ENCODE peak calls at places on chromosomes 12 and 14, in four cellular contexts. P, S, Q and B are unnamed samples.

GRCh38 chr14:84483072-84483410 is 1046.9 kb upstream of the FLRT2 start:
- DNase-seq in S (no peak), P (no peak), Q (no peak), B (no peak)

GRCh38 chr12:120356567-120357030 is 12.4 kb downstream of the MSI1 start:
- DNase-seq in Q (peak), P (peak), S (peak), B (peak)

GRCh38 chr14:37397941-37398215 is 197.2 kb downstream of the FOXA1 start:
- DNase-seq in S (no peak), Q (no peak), P (no peak), B (no peak)

GRCh38 chr14:104550340-104550848 is 29.2 kb upstream of the C14orf180 start:
- DNase-seq in P (no peak), S (no peak), Q (no peak), B (no peak)

GRCh38 chr12:96361074-96361473 is 39.2 kb downstream of the CDK17 start:
- DNase-seq in P (no peak), S (no peak), Q (no peak), B (no peak)

GRCh38 chr14:86038401-86038985 is 508.5 kb downstream of the FLRT2 start:
- DNase-seq in P (peak), Q (no peak), S (peak), B (no peak)

GRCh38 chr12:14514154-14514842 is 53.4 kb downstream of the PLBD1 start:
- DNase-seq in Q (peak), S (peak), P (no peak), B (no peak)

GRCh38 chr12:104691661-104692334 is 235.1 kb downstream of the CHST11 start:
- DNase-seq in P (no peak), Q (no peak), S (no peak), B (no peak)

GRCh38 chr12:124625867-124626675 is 58.7 kb upstream of the NCOR2 start:
- DNase-seq in Q (peak), S (peak), P (no peak), B (no peak)

GRCh38 chr12:32179011-32179395 is 72.4 kb downstream of the BICD1 start:
- DNase-seq in S (no peak), P (no peak), Q (no peak), B (no peak)

GRCh38 chr12:90959538-90960139 is 4.7 kb upstream of the CCER1 start:
- DNase-seq in Q (no peak), S (peak), P (no peak), B (no peak)

GRCh38 chr14:35403085-35403396 is 1.5 kb downstream of the NFKBIA start:
- DNase-seq in P (no peak), Q (peak), S (no peak), B (no peak)

GRCh38 chr12:53645191-53645590 is 19.0 kb upstream of the ATF7 start:
- DNase-seq in S (no peak), P (no peak), Q (no peak), B (no peak)

GRCh38 chr12:114812858-114813761 is 129.1 kb upstream of the TBX3 start:
- DNase-seq in P (peak), S (peak), Q (no peak), B (no peak)

GRCh38 chr14:39138450-39138849 is 24.3 kb downstream of the GEMIN2 start:
- DNase-seq in P (peak), S (no peak), Q (no peak), B (no peak)

DNA sequence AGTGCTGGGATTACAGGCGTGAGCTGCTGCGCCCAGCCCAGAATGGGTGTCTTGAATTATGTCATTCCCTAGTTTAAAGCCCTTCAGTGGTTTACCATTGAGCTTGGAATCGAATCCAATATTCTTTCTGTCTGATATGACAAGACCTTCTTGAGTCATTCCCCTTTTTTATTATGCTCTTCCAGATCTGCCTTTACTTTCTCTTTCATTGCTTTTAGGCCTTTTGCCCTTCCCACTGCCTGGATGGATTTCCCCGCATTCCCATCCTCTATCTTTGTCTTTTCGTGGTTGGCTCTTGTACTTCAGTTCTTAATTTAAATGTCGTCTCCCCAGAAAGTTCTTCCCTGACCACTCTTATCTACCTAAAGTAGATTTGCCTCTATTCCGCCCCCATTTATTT is 1.6 kb downstream of the TRAFD1 start:
- DNase-seq in S (no peak), P (no peak), Q (no peak), B (no peak)
- H3K4me3 ChIP-seq in S (no peak), P (peak), Q (peak), B (no peak)

DNA sequence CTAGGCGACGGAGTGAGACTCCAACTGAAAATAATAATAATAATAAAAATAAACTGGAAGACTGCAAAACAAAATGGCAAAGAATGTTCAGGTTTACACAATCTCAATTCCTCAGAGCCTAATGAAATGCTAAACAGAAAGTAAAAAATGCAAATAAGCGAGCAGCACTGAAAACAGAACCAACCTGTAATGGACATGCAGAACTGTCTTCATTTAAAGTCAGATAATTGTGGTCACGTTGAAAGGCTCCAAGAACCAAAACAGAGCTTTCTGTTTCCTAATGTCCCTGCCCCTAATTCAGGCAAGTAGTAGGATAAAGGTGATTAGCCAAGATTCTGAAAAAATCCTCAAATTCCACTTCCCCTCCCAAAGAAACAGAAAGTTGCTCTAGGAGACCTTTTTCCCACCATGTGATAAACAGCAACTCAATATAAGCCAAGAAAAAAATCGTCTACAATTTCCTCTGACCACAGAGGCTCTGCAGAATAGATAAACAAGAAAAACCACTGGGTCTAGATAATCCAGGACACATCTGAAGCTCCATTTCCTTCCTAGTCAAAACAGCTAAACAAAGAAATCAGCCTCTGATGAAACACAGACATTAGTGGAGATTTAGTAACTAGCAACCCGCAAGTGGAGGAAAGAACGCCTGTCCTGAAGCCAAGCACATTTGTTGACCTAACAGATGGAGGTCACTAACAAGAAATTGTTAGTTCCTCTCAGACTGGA is 3.0 kb downstream of the MIS18BP1 start:
- DNase-seq in Q (no peak), P (peak), S (peak), B (peak)
- H3K4me3 ChIP-seq in Q (peak), P (peak), S (no peak), B (no peak)

DNA sequence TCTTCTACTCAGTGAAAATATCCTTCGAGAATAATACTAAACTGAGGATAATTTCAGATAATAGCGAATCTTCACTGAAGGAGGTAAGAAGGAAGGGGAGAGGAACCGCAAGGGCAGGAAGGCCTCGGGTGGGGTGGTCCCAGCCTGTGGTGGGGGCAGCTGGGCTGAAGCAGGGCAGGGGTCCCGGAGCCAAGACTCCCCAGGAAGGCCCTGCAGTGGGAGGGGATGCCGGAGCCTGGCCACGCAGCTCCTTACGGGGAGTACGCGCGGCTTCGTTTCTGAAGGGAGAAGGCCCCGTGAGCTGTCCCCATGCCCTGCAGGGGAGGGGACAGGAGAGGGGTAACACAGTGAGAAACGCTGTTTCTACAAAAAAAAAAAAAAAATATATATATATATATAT is 21.2 kb downstream of the STX2 start:
- DNase-seq in Q (no peak), S (no peak), P (no peak), B (no peak)
- H3K4me3 ChIP-seq in Q (no peak), S (no peak), P (no peak), B (no peak)

GRCh38 chr12:122104844-122105243 is 26.3 kb downstream of the MLXIP start:
- DNase-seq in S (no peak), Q (no peak), P (no peak), B (no peak)

GRCh38 chr12:122099280-122099749 is 20.8 kb downstream of the MLXIP start:
- DNase-seq in P (no peak), Q (no peak), S (no peak), B (no peak)

GRCh38 chr12:122100568-122100967 is 22.0 kb downstream of the MLXIP start:
- DNase-seq in P (no peak), S (no peak), Q (no peak), B (no peak)

GRCh38 chr12:122099856-122100255 is 21.3 kb downstream of the MLXIP start:
- DNase-seq in P (no peak), S (no peak), Q (no peak), B (no peak)

GRCh38 chr12:122102331-122102730 is 23.8 kb downstream of the MLXIP start:
- DNase-seq in P (no peak), Q (peak), S (no peak), B (no peak)
- H3K4me3 ChIP-seq in P (no peak), Q (no peak), S (no peak), B (no peak)

DNA sequence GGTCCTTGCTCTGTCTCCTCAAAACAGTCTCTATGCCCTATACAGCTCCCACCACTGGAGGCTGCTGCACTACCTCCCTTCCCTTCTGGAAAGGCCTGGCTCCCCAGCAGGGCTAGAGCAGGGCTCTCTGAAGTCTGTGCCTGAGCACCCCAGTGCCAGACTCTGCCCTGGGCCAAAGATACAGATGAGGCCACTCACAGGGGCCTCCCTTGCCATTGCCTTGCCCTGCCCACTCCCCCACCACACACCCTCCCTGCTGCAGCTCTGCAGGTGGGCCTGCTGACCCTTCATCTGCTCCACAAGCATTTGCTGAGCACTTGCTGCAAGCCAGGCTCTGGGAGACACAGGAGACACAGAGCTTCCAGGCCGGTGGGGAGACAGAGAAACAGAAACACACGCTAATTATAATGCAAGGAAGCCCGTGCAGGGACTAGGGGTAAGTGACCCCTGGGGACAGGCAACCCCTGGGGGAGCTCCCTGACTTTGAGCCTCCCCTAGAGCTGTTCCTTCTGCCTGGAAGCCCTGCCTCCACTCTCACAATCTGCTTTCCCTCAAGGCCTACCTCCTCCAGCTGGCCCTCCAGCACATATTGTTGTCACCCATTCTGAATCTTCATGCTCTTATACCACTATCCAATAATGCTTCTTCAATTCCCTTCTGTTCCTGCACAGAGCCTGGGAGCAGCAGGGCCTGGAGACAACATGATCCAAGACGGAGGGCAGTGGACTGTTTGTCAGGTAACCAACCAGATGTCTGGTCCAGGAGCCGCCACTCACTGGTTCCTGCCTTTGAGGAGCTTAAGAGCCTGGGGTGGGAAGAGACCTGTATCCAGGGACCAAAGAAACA is 32.6 kb upstream of the PNMA1 start:
- DNase-seq in P (no peak), Q (no peak), S (no peak), B (no peak)
- H3K4me3 ChIP-seq in P (no peak), Q (no peak), S (no peak), B (no peak)

GRCh38 chr12:89690925-89691324 is 17.7 kb downstream of the ATP2B1 start:
- DNase-seq in S (no peak), P (no peak), Q (no peak), B (no peak)
- H3K4me3 ChIP-seq in S (no peak), P (no peak), Q (no peak), B (no peak)

GRCh38 chr12:46266382-46266791 is 2.5 kb downstream of the SLC38A1 start:
- DNase-seq in S (no peak), P (no peak), Q (no peak), B (peak)

GRCh38 chr12:46264057-46264456 is 4.8 kb downstream of the SLC38A1 start:
- DNase-seq in Q (no peak), S (no peak), P (no peak), B (peak)

GRCh38 chr12:46266869-46267617 is 1.8 kb downstream of the SLC38A1 start:
- DNase-seq in S (peak), P (no peak), Q (peak), B (no peak)

GRCh38 chr12:46265102-46265501 is 3.7 kb downstream of the SLC38A1 start:
- DNase-seq in P (no peak), S (no peak), Q (no peak), B (no peak)

GRCh38 chr12:46265734-46266133 is 3.1 kb downstream of the SLC38A1 start:
- DNase-seq in Q (no peak), S (no peak), P (no peak), B (no peak)
- H3K4me3 ChIP-seq in Q (peak), S (peak), P (peak), B (peak)

DNA sequence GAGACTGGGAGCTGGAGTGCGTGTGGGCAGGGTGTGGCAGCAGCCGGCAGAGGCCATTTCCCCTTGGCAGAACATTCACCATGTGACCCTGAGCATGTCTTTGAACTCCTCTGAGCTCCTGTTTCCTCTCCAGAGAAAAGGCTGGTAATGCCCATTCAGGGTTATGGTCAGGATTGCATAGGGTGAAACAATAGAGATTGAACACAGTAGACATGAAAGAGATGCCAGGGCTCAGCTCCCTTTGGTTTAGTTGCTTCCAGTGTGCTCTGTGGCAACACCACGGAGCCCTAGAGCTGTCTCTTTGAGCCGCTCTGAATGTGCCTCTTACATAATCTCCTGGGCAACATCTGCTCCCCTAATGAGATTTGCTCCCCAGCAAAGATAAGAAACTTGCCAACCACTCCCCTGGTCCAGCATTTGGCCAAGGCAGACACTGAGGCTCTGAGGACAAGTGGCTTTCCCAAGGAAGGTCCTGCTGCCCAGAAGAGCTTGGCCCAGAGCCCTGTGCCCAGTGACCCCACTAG is 4.6 kb downstream of the IFI27 start:
- DNase-seq in Q (no peak), P (no peak), S (no peak), B (no peak)
- H3K4me3 ChIP-seq in Q (peak), P (no peak), S (no peak), B (no peak)